ENCODE peak calls at places on chromosomes 11 and 22, in nine cellular contexts. X is AG09309; J is fibroblast of pulmonary artery; H is choroid plexus epithelial cell; R is pulmonary artery endothelial cell; A is psoas muscle; S is Right ventricle myocardium superior; D is BE2C; G is central memory CD4-positive, alpha-beta T cell. P is an unnamed sample.

GRCh38 chr22:37633693-37634504 is 5.6 kb upstream of the SH3BP1 start:
- DNase-seq in X (peak), J (peak), H (peak), R (no peak), A (peak), S (peak), D (peak), G (peak), P (peak)

GRCh38 chr11:43359432-43359818 is 705 bp downstream of the TTC17 start:
- DNase-seq in X (no peak), J (peak), H (peak), R (no peak), A (no peak), S (no peak), D (peak), G (peak), P (peak)

GRCh38 chr11:20934521-20934920 is 265.1 kb downstream of the NELL1 start:
- DNase-seq in X (no peak), J (no peak), H (no peak), R (no peak), A (no peak), S (no peak), D (no peak), G (no peak), P (no peak)

GRCh38 chr11:8092587-8093424 is 11.8 kb downstream of the TUB start:
- DNase-seq in X (no peak), J (peak), H (peak), R (peak), A (peak), S (peak), D (peak), G (no peak), P (peak)

GRCh38 chr11:9076661-9077060 is 14.7 kb downstream of the SCUBE2 start:
- DNase-seq in X (no peak), J (no peak), H (no peak), R (no peak), A (no peak), S (no peak), D (no peak), G (no peak), P (no peak)

GRCh38 chr11:114280696-114281095 is 15.5 kb upstream of the NNMT start:
- DNase-seq in X (peak), J (peak), H (peak), R (peak), A (peak), S (peak), D (peak), G (no peak), P (peak)

GRCh38 chr11:118938491-118939411 is 13.0 kb upstream of the BCL9L start:
- DNase-seq in X (no peak), J (peak), H (peak), R (no peak), A (no peak), S (no peak), D (no peak), G (no peak), P (peak)

GRCh38 chr11:27699926-27700350 is 317 bp downstream of the BDNF start:
- DNase-seq in X (no peak), J (no peak), H (no peak), R (no peak), A (peak), S (no peak), D (no peak), G (no peak), P (no peak)

GRCh38 chr11:8292351-8292750 is 28.7 kb upstream of the LMO1 start:
- DNase-seq in X (no peak), J (no peak), H (no peak), R (no peak), A (no peak), S (no peak), D (no peak), G (no peak), P (no peak)

GRCh38 chr22:44898236-44898635 is 111.6 kb downstream of the PHF21B start:
- DNase-seq in X (no peak), J (no peak), H (no peak), R (no peak), A (no peak), S (no peak), D (no peak), G (no peak), P (no peak)

GRCh38 chr22:42685941-42686666 is 34.6 kb downstream of the A4GALT start:
- DNase-seq in X (no peak), J (no peak), H (no peak), R (no peak), A (peak), S (peak), D (no peak), G (no peak), P (no peak)

GRCh38 chr11:64803846-64804345 is 882 bp upstream of the MAP4K2 start:
- DNase-seq in X (no peak), J (no peak), H (no peak), R (no peak), A (no peak), S (no peak), D (no peak), G (no peak), P (no peak)

GRCh38 chr11:115580416-115580815 is 76.2 kb upstream of the CADM1 start:
- DNase-seq in X (no peak), J (no peak), H (no peak), R (no peak), A (no peak), S (no peak), D (peak), G (no peak), P (no peak)

GRCh38 chr22:38177044-38177443 is 4.6 kb downstream of the PLA2G6 start:
- DNase-seq in X (no peak), J (no peak), H (no peak), R (no peak), A (no peak), S (no peak), D (no peak), G (no peak), P (no peak)

GRCh38 chr11:66467756-66468155 is 1.1 kb downstream of the PELI3 start:
- DNase-seq in X (no peak), J (no peak), H (no peak), R (no peak), A (peak), S (peak), D (no peak), G (peak), P (no peak)

GRCh38 chr11:36376888-36377758 is 81.0 kb downstream of the PRR5L start:
- DNase-seq in X (no peak), J (peak), H (peak), R (no peak), A (peak), S (peak), D (peak), G (peak), P (peak)

GRCh38 chr22:35034963-35035362 is 31.0 kb upstream of the ISX start:
- DNase-seq in X (no peak), J (no peak), H (no peak), R (no peak), A (no peak), S (no peak), D (no peak), G (no peak), P (no peak)

GRCh38 chr11:14089690-14090462 is 127.4 kb downstream of the SPON1 start:
- DNase-seq in X (no peak), J (no peak), H (no peak), R (no peak), A (no peak), S (no peak), D (no peak), G (no peak), P (no peak)

GRCh38 chr22:23256138-23256932 is 76.0 kb downstream of the BCR start:
- DNase-seq in X (no peak), J (no peak), H (no peak), R (no peak), A (no peak), S (no peak), D (no peak), G (no peak), P (no peak)

GRCh38 chr22:43782448-43782847 is 29.7 kb downstream of the EFCAB6 start:
- DNase-seq in X (no peak), J (peak), H (no peak), R (no peak), A (no peak), S (no peak), D (no peak), G (no peak), P (peak)

GRCh38 chr11:134642206-134642605 is 230.2 kb upstream of the B3GAT1 start:
- DNase-seq in X (no peak), J (no peak), H (no peak), R (no peak), A (no peak), S (no peak), D (no peak), G (no peak), P (no peak)

GRCh38 chr11:120883404-120884135 is 140.3 kb upstream of the TBCEL start:
- DNase-seq in X (peak), J (peak), H (no peak), R (peak), A (no peak), S (peak), D (no peak), G (no peak), P (peak)

GRCh38 chr22:22949953-22950352 is 62.3 kb downstream of the IGLL5 start:
- DNase-seq in X (no peak), J (no peak), H (no peak), R (no peak), A (no peak), S (no peak), D (no peak), G (no peak), P (no peak)

GRCh38 chr22:48736593-48737460 is 1090.8 kb downstream of the BRD1 start:
- DNase-seq in X (no peak), J (no peak), H (no peak), R (no peak), A (no peak), S (no peak), D (peak), G (no peak), P (no peak)

GRCh38 chr11:115334932-115335788 is 169.1 kb downstream of the CADM1 start:
- DNase-seq in X (peak), J (peak), H (peak), R (no peak), A (no peak), S (no peak), D (no peak), G (no peak), P (peak)

GRCh38 chr11:106827687-106828086 is 190.6 kb downstream of the GUCY1A2 start:
- DNase-seq in X (no peak), J (no peak), H (no peak), R (no peak), A (no peak), S (no peak), D (no peak), G (no peak), P (no peak)

GRCh38 chr11:2778630-2779498 is 79.1 kb upstream of the KCNQ1OT1 start:
- DNase-seq in X (no peak), J (peak), H (peak), R (no peak), A (peak), S (peak), D (peak), G (no peak), P (peak)

GRCh38 chr22:17369553-17370035 is 334 bp downstream of the CECR2 start:
- DNase-seq in X (no peak), J (peak), H (peak), R (no peak), A (peak), S (peak), D (peak), G (no peak), P (no peak)

GRCh38 chr11:13337986-13338436 is 60.4 kb downstream of the BMAL1 start:
- DNase-seq in X (peak), J (peak), H (peak), R (peak), A (no peak), S (no peak), D (no peak), G (peak), P (peak)

GRCh38 chr22:48719978-48720661 is 1107.6 kb downstream of the BRD1 start:
- DNase-seq in X (no peak), J (no peak), H (no peak), R (no peak), A (no peak), S (no peak), D (no peak), G (no peak), P (no peak)

GRCh38 chr11:22666700-22667439 is 459 bp downstream of the GAS2 start:
- DNase-seq in X (no peak), J (peak), H (peak), R (no peak), A (peak), S (peak), D (peak), G (no peak), P (no peak)

GRCh38 chr11:41113160-41113559 is 346.3 kb downstream of the LRRC4C start:
- DNase-seq in X (no peak), J (no peak), H (no peak), R (no peak), A (no peak), S (no peak), D (no peak), G (no peak), P (no peak)

GRCh38 chr11:126337121-126337471 is 18.4 kb upstream of the ST3GAL4 start:
- DNase-seq in X (no peak), J (no peak), H (no peak), R (no peak), A (no peak), S (no peak), D (no peak), G (no peak), P (no peak)

GRCh38 chr11:118343981-118344521 is at the start of gene CD3G:
- DNase-seq in X (no peak), J (no peak), H (no peak), R (no peak), A (no peak), S (no peak), D (no peak), G (peak), P (no peak)

GRCh38 chr11:124676386-124676785 is 2.7 kb downstream of the SPA17 start:
- DNase-seq in X (no peak), J (peak), H (peak), R (peak), A (no peak), S (no peak), D (no peak), G (no peak), P (peak)

GRCh38 chr11:44162004-44162403 is 66.5 kb downstream of the EXT2 start:
- DNase-seq in X (no peak), J (no peak), H (no peak), R (no peak), A (no peak), S (no peak), D (no peak), G (no peak), P (peak)

GRCh38 chr11:126133902-126134301 is 71.2 kb upstream of the CDON start:
- DNase-seq in X (no peak), J (no peak), H (no peak), R (no peak), A (no peak), S (no peak), D (no peak), G (no peak), P (no peak)

GRCh38 chr11:99645934-99646333 is 625.2 kb downstream of the CNTN5 start:
- DNase-seq in X (no peak), J (no peak), H (no peak), R (no peak), A (no peak), S (no peak), D (no peak), G (no peak), P (no peak)

GRCh38 chr11:97072420-97072819 is 682.6 kb downstream of the JRKL start:
- DNase-seq in X (no peak), J (no peak), H (no peak), R (no peak), A (no peak), S (no peak), D (no peak), G (no peak), P (no peak)

GRCh38 chr11:13861411-13861810 is 101.1 kb upstream of the SPON1 start:
- DNase-seq in X (no peak), J (no peak), H (no peak), R (no peak), A (no peak), S (no peak), D (no peak), G (peak), P (no peak)

P was measured in IMR-90.